ENCODE peak calls at places on chromosomes 13 and 19, in eight cellular contexts. One of them, this sample, is unnamed.

GRCh38 chr13:97627566-97627965 is 193.6 kb downstream of the RAP2A start:
- DNase-seq in SHP77: peak
- DNase-seq in NCI-H1105 treated with DMSO at 0.1 percent for 48 hours: no peak
- DNase-seq in ELF-1: peak
- DNase-seq in H54: peak
- DNase-seq in stimulated activated CD8-positive, alpha-beta memory T cell treated with anti-CD3 and anti-CD28 coated beads, Interleukin-2, amount 100 ng/mL, for 48 hours: no peak
- DNase-seq in HuH-7: peak
- DNase-seq in GM04504: peak
- DNase-seq in this sample: peak

GRCh38 chr13:98804336-98804855 is 51.9 kb upstream of the SLC15A1 start:
- DNase-seq in ELF-1: no peak
- DNase-seq in HuH-7: no peak
- DNase-seq in GM04504: no peak
- DNase-seq in SHP77: no peak
- DNase-seq in H54: no peak
- DNase-seq in stimulated activated CD8-positive, alpha-beta memory T cell treated with anti-CD3 and anti-CD28 coated beads, Interleukin-2, amount 100 ng/mL, for 48 hours: no peak
- DNase-seq in NCI-H1105 treated with DMSO at 0.1 percent for 48 hours: no peak
- DNase-seq in this sample: no peak

GRCh38 chr13:41500501-41500900 is 43.2 kb downstream of the RGCC start:
- DNase-seq in HuH-7: no peak
- DNase-seq in H54: peak
- DNase-seq in stimulated activated CD8-positive, alpha-beta memory T cell treated with anti-CD3 and anti-CD28 coated beads, Interleukin-2, amount 100 ng/mL, for 48 hours: no peak
- DNase-seq in NCI-H1105 treated with DMSO at 0.1 percent for 48 hours: no peak
- DNase-seq in SHP77: no peak
- DNase-seq in ELF-1: no peak
- DNase-seq in GM04504: no peak
- DNase-seq in this sample: no peak

GRCh38 chr19:11291991-11292390 is 4.0 kb upstream of the TSPAN16 start:
- DNase-seq in stimulated activated CD8-positive, alpha-beta memory T cell treated with anti-CD3 and anti-CD28 coated beads, Interleukin-2, amount 100 ng/mL, for 48 hours: no peak
- DNase-seq in ELF-1: no peak
- DNase-seq in H54: no peak
- DNase-seq in HuH-7: no peak
- DNase-seq in GM04504: no peak
- DNase-seq in NCI-H1105 treated with DMSO at 0.1 percent for 48 hours: no peak
- DNase-seq in SHP77: no peak
- DNase-seq in this sample: no peak

GRCh38 chr13:96762876-96763275 is 231.4 kb downstream of the OXGR1 start:
- DNase-seq in NCI-H1105 treated with DMSO at 0.1 percent for 48 hours: no peak
- DNase-seq in ELF-1: no peak
- DNase-seq in stimulated activated CD8-positive, alpha-beta memory T cell treated with anti-CD3 and anti-CD28 coated beads, Interleukin-2, amount 100 ng/mL, for 48 hours: no peak
- DNase-seq in HuH-7: no peak
- DNase-seq in H54: no peak
- DNase-seq in SHP77: no peak
- DNase-seq in GM04504: no peak
- DNase-seq in this sample: no peak

GRCh38 chr19:53541971-53542370 is 4.0 kb downstream of the ZNF331 start:
- DNase-seq in NCI-H1105 treated with DMSO at 0.1 percent for 48 hours: no peak
- DNase-seq in GM04504: no peak
- DNase-seq in stimulated activated CD8-positive, alpha-beta memory T cell treated with anti-CD3 and anti-CD28 coated beads, Interleukin-2, amount 100 ng/mL, for 48 hours: no peak
- DNase-seq in ELF-1: no peak
- DNase-seq in HuH-7: no peak
- DNase-seq in SHP77: no peak
- DNase-seq in H54: peak
- DNase-seq in this sample: no peak

GRCh38 chr13:27027086-27027667 is 144.4 kb downstream of the USP12 start:
- DNase-seq in NCI-H1105 treated with DMSO at 0.1 percent for 48 hours: no peak
- DNase-seq in stimulated activated CD8-positive, alpha-beta memory T cell treated with anti-CD3 and anti-CD28 coated beads, Interleukin-2, amount 100 ng/mL, for 48 hours: no peak
- DNase-seq in HuH-7: no peak
- DNase-seq in H54: no peak
- DNase-seq in SHP77: no peak
- DNase-seq in GM04504: no peak
- DNase-seq in ELF-1: no peak
- DNase-seq in this sample: no peak

GRCh38 chr13:111904701-111905608 is 162.0 kb upstream of the SOX1 start:
- DNase-seq in ELF-1: peak
- DNase-seq in SHP77: no peak
- DNase-seq in NCI-H1105 treated with DMSO at 0.1 percent for 48 hours: no peak
- DNase-seq in H54: no peak
- DNase-seq in stimulated activated CD8-positive, alpha-beta memory T cell treated with anti-CD3 and anti-CD28 coated beads, Interleukin-2, amount 100 ng/mL, for 48 hours: no peak
- DNase-seq in HuH-7: no peak
- DNase-seq in GM04504: no peak
- DNase-seq in this sample: no peak

GRCh38 chr13:78875792-78876580 is 217.0 kb upstream of the OBI1 start:
- DNase-seq in NCI-H1105 treated with DMSO at 0.1 percent for 48 hours: no peak
- DNase-seq in stimulated activated CD8-positive, alpha-beta memory T cell treated with anti-CD3 and anti-CD28 coated beads, Interleukin-2, amount 100 ng/mL, for 48 hours: no peak
- DNase-seq in ELF-1: peak
- DNase-seq in SHP77: no peak
- DNase-seq in HuH-7: peak
- DNase-seq in H54: no peak
- DNase-seq in GM04504: no peak
- DNase-seq in this sample: no peak

GRCh38 chr19:43464089-43464775 is 1.2 kb downstream of the LYPD3 start:
- DNase-seq in GM04504: no peak
- DNase-seq in NCI-H1105 treated with DMSO at 0.1 percent for 48 hours: peak
- DNase-seq in SHP77: no peak
- DNase-seq in H54: no peak
- DNase-seq in stimulated activated CD8-positive, alpha-beta memory T cell treated with anti-CD3 and anti-CD28 coated beads, Interleukin-2, amount 100 ng/mL, for 48 hours: peak
- DNase-seq in HuH-7: no peak
- DNase-seq in ELF-1: no peak
- DNase-seq in this sample: peak

GRCh38 chr19:43438291-43439162 is 23.8 kb downstream of the TEX101 start:
- DNase-seq in stimulated activated CD8-positive, alpha-beta memory T cell treated with anti-CD3 and anti-CD28 coated beads, Interleukin-2, amount 100 ng/mL, for 48 hours: no peak
- DNase-seq in HuH-7: no peak
- DNase-seq in GM04504: peak
- DNase-seq in NCI-H1105 treated with DMSO at 0.1 percent for 48 hours: no peak
- DNase-seq in H54: peak
- DNase-seq in ELF-1: no peak
- DNase-seq in SHP77: peak
- DNase-seq in this sample: peak

GRCh38 chr19:35194022-35194984 is 34.2 kb downstream of the FAM187B start:
- DNase-seq in NCI-H1105 treated with DMSO at 0.1 percent for 48 hours: no peak
- DNase-seq in ELF-1: no peak
- DNase-seq in HuH-7: no peak
- DNase-seq in H54: no peak
- DNase-seq in GM04504: no peak
- DNase-seq in SHP77: no peak
- DNase-seq in stimulated activated CD8-positive, alpha-beta memory T cell treated with anti-CD3 and anti-CD28 coated beads, Interleukin-2, amount 100 ng/mL, for 48 hours: no peak
- DNase-seq in this sample: no peak

GRCh38 chr19:35267818-35268545 is 780 bp upstream of the USF2 start:
- DNase-seq in stimulated activated CD8-positive, alpha-beta memory T cell treated with anti-CD3 and anti-CD28 coated beads, Interleukin-2, amount 100 ng/mL, for 48 hours: peak
- DNase-seq in ELF-1: peak
- DNase-seq in NCI-H1105 treated with DMSO at 0.1 percent for 48 hours: peak
- DNase-seq in SHP77: peak
- DNase-seq in H54: peak
- DNase-seq in HuH-7: peak
- DNase-seq in GM04504: peak
- DNase-seq in this sample: peak

GRCh38 chr13:28268800-28269223 is 130.5 kb downstream of the PAN3 start:
- DNase-seq in stimulated activated CD8-positive, alpha-beta memory T cell treated with anti-CD3 and anti-CD28 coated beads, Interleukin-2, amount 100 ng/mL, for 48 hours: no peak
- DNase-seq in SHP77: no peak
- DNase-seq in HuH-7: no peak
- DNase-seq in NCI-H1105 treated with DMSO at 0.1 percent for 48 hours: no peak
- DNase-seq in ELF-1: no peak
- DNase-seq in GM04504: no peak
- DNase-seq in H54: no peak
- DNase-seq in this sample: no peak

GRCh38 chr19:19410553-19411550 is 5.4 kb downstream of the GATAD2A start:
- DNase-seq in stimulated activated CD8-positive, alpha-beta memory T cell treated with anti-CD3 and anti-CD28 coated beads, Interleukin-2, amount 100 ng/mL, for 48 hours: no peak
- DNase-seq in HuH-7: no peak
- DNase-seq in GM04504: no peak
- DNase-seq in ELF-1: no peak
- DNase-seq in H54: no peak
- DNase-seq in SHP77: no peak
- DNase-seq in NCI-H1105 treated with DMSO at 0.1 percent for 48 hours: no peak
- DNase-seq in this sample: no peak

GRCh38 chr13:43785681-43786471 is 896 bp downstream of the ENOX1 start:
- DNase-seq in stimulated activated CD8-positive, alpha-beta memory T cell treated with anti-CD3 and anti-CD28 coated beads, Interleukin-2, amount 100 ng/mL, for 48 hours: peak
- DNase-seq in ELF-1: peak
- DNase-seq in SHP77: no peak
- DNase-seq in H54: peak
- DNase-seq in HuH-7: peak
- DNase-seq in GM04504: peak
- DNase-seq in NCI-H1105 treated with DMSO at 0.1 percent for 48 hours: no peak
- DNase-seq in this sample: peak

GRCh38 chr19:7904074-7905020 is 670 bp downstream of the MAP2K7 start:
- DNase-seq in stimulated activated CD8-positive, alpha-beta memory T cell treated with anti-CD3 and anti-CD28 coated beads, Interleukin-2, amount 100 ng/mL, for 48 hours: peak
- DNase-seq in H54: no peak
- DNase-seq in ELF-1: peak
- DNase-seq in HuH-7: peak
- DNase-seq in NCI-H1105 treated with DMSO at 0.1 percent for 48 hours: no peak
- DNase-seq in SHP77: no peak
- DNase-seq in GM04504: no peak
- DNase-seq in this sample: peak

GRCh38 chr19:50496189-50497029 is 14.6 kb downstream of the JOSD2 start:
- DNase-seq in H54: peak
- DNase-seq in ELF-1: peak
- DNase-seq in HuH-7: peak
- DNase-seq in NCI-H1105 treated with DMSO at 0.1 percent for 48 hours: no peak
- DNase-seq in SHP77: no peak
- DNase-seq in GM04504: no peak
- DNase-seq in stimulated activated CD8-positive, alpha-beta memory T cell treated with anti-CD3 and anti-CD28 coated beads, Interleukin-2, amount 100 ng/mL, for 48 hours: no peak
- DNase-seq in this sample: peak

GRCh38 chr13:23695711-23696512 is 125.7 kb downstream of the TNFRSF19 start:
- DNase-seq in H54: no peak
- DNase-seq in NCI-H1105 treated with DMSO at 0.1 percent for 48 hours: no peak
- DNase-seq in GM04504: no peak
- DNase-seq in stimulated activated CD8-positive, alpha-beta memory T cell treated with anti-CD3 and anti-CD28 coated beads, Interleukin-2, amount 100 ng/mL, for 48 hours: peak
- DNase-seq in ELF-1: peak
- DNase-seq in HuH-7: no peak
- DNase-seq in SHP77: peak
- DNase-seq in this sample: no peak

GRCh38 chr19:2016041-2016807 is 710 bp upstream of the BTBD2 start:
- DNase-seq in GM04504: peak
- DNase-seq in HuH-7: peak
- DNase-seq in H54: peak
- DNase-seq in stimulated activated CD8-positive, alpha-beta memory T cell treated with anti-CD3 and anti-CD28 coated beads, Interleukin-2, amount 100 ng/mL, for 48 hours: no peak
- DNase-seq in NCI-H1105 treated with DMSO at 0.1 percent for 48 hours: peak
- DNase-seq in SHP77: peak
- DNase-seq in ELF-1: peak
- DNase-seq in this sample: peak

GRCh38 chr19:18233224-18233825 is 7.1 kb upstream of the PDE4C start:
- DNase-seq in H54: no peak
- DNase-seq in SHP77: no peak
- DNase-seq in GM04504: no peak
- DNase-seq in ELF-1: peak
- DNase-seq in stimulated activated CD8-positive, alpha-beta memory T cell treated with anti-CD3 and anti-CD28 coated beads, Interleukin-2, amount 100 ng/mL, for 48 hours: peak
- DNase-seq in NCI-H1105 treated with DMSO at 0.1 percent for 48 hours: peak
- DNase-seq in HuH-7: peak
- DNase-seq in this sample: peak

GRCh38 chr13:38415233-38415632 is 65.6 kb downstream of the UFM1 start:
- DNase-seq in SHP77: no peak
- DNase-seq in HuH-7: no peak
- DNase-seq in H54: no peak
- DNase-seq in ELF-1: no peak
- DNase-seq in GM04504: no peak
- DNase-seq in NCI-H1105 treated with DMSO at 0.1 percent for 48 hours: no peak
- DNase-seq in stimulated activated CD8-positive, alpha-beta memory T cell treated with anti-CD3 and anti-CD28 coated beads, Interleukin-2, amount 100 ng/mL, for 48 hours: no peak
- DNase-seq in this sample: no peak

GRCh38 chr19:49614096-49614857 is 23.3 kb downstream of the PRR12 start:
- DNase-seq in HuH-7: no peak
- DNase-seq in ELF-1: no peak
- DNase-seq in H54: peak
- DNase-seq in NCI-H1105 treated with DMSO at 0.1 percent for 48 hours: no peak
- DNase-seq in SHP77: no peak
- DNase-seq in GM04504: peak
- DNase-seq in stimulated activated CD8-positive, alpha-beta memory T cell treated with anti-CD3 and anti-CD28 coated beads, Interleukin-2, amount 100 ng/mL, for 48 hours: peak
- DNase-seq in this sample: no peak

GRCh38 chr13:46385946-46386345 is 1.1 kb downstream of the RUBCNL start:
- DNase-seq in H54: no peak
- DNase-seq in SHP77: no peak
- DNase-seq in NCI-H1105 treated with DMSO at 0.1 percent for 48 hours: no peak
- DNase-seq in HuH-7: no peak
- DNase-seq in stimulated activated CD8-positive, alpha-beta memory T cell treated with anti-CD3 and anti-CD28 coated beads, Interleukin-2, amount 100 ng/mL, for 48 hours: no peak
- DNase-seq in ELF-1: peak
- DNase-seq in GM04504: no peak
- DNase-seq in this sample: no peak

GRCh38 chr13:48580886-48581285 is 48.0 kb upstream of the RCBTB2 start:
- DNase-seq in SHP77: no peak
- DNase-seq in GM04504: no peak
- DNase-seq in H54: no peak
- DNase-seq in stimulated activated CD8-positive, alpha-beta memory T cell treated with anti-CD3 and anti-CD28 coated beads, Interleukin-2, amount 100 ng/mL, for 48 hours: no peak
- DNase-seq in ELF-1: no peak
- DNase-seq in HuH-7: no peak
- DNase-seq in NCI-H1105 treated with DMSO at 0.1 percent for 48 hours: no peak
- DNase-seq in this sample: no peak

GRCh38 chr13:96020155-96020575 is 33.0 kb downstream of the UGGT2 start:
- DNase-seq in GM04504: peak
- DNase-seq in NCI-H1105 treated with DMSO at 0.1 percent for 48 hours: peak
- DNase-seq in ELF-1: peak
- DNase-seq in SHP77: peak
- DNase-seq in H54: peak
- DNase-seq in stimulated activated CD8-positive, alpha-beta memory T cell treated with anti-CD3 and anti-CD28 coated beads, Interleukin-2, amount 100 ng/mL, for 48 hours: no peak
- DNase-seq in HuH-7: peak
- DNase-seq in this sample: no peak

GRCh38 chr19:52170304-52170703 is 1.1 kb downstream of the ZNF836 start:
- DNase-seq in H54: no peak
- DNase-seq in HuH-7: no peak
- DNase-seq in ELF-1: no peak
- DNase-seq in NCI-H1105 treated with DMSO at 0.1 percent for 48 hours: peak
- DNase-seq in SHP77: no peak
- DNase-seq in stimulated activated CD8-positive, alpha-beta memory T cell treated with anti-CD3 and anti-CD28 coated beads, Interleukin-2, amount 100 ng/mL, for 48 hours: no peak
- DNase-seq in GM04504: no peak
- DNase-seq in this sample: no peak